ENCODE peak calls at places on chromosome 13, in four cellular contexts. Z is PC-9, B is fibroblast of mammary gland, U is fibroblast of lung. A is an unnamed sample.

GRCh38 chr13:80840313-80840976 is 499.5 kb upstream of the SPRY2 start:
- DNase-seq in B (peak; percentile 99), U (peak; percentile 68), Z (no peak), A (peak; percentile 1)

GRCh38 chr13:41588899-41589298 is 131.5 kb downstream of the RGCC start:
- DNase-seq in U (peak; percentile 94), B (peak; percentile 98), Z (peak; percentile 85), A (peak; percentile 89)

GRCh38 chr13:77574076-77574475 is 38.6 kb downstream of the SCEL start:
- DNase-seq in Z (no peak), B (no peak), U (no peak), A (no peak)

GRCh38 chr13:74026753-74027152 is 107.5 kb downstream of the KLF12 start:
- DNase-seq in Z (no peak), B (no peak), U (no peak), A (peak; percentile 56)

GRCh38 chr13:110291286-110291685 is 15.7 kb downstream of the COL4A1 start:
- DNase-seq in B (no peak), Z (no peak), U (no peak), A (no peak)

GRCh38 chr13:95679722-95680121 is 2.8 kb downstream of the DNAJC3 start:
- DNase-seq in B (no peak), U (no peak), Z (no peak), A (no peak)

GRCh38 chr13:27427663-27428062 is 3.2 kb downstream of the GTF3A start:
- DNase-seq in U (no peak), B (no peak), Z (no peak), A (no peak)

GRCh38 chr13:88656751-88657150 is 985.6 kb downstream of the SLITRK5 start:
- DNase-seq in U (no peak), B (no peak), Z (no peak), A (peak; percentile 61)

GRCh38 chr13:97878421-97879375 is 74.8 kb upstream of the IPO5 start:
- DNase-seq in U (no peak), B (no peak), Z (no peak), A (no peak)

GRCh38 chr13:66492479-66492878 is 737.7 kb downstream of the PCDH9 start:
- DNase-seq in Z (no peak), U (no peak), B (no peak), A (peak; percentile 55)
- H3K4me3 ChIP-seq in Z (no peak overlapping the region), U (no peak overlapping the region), B (no peak overlapping the region), A (no peak overlapping the region)

DNA sequence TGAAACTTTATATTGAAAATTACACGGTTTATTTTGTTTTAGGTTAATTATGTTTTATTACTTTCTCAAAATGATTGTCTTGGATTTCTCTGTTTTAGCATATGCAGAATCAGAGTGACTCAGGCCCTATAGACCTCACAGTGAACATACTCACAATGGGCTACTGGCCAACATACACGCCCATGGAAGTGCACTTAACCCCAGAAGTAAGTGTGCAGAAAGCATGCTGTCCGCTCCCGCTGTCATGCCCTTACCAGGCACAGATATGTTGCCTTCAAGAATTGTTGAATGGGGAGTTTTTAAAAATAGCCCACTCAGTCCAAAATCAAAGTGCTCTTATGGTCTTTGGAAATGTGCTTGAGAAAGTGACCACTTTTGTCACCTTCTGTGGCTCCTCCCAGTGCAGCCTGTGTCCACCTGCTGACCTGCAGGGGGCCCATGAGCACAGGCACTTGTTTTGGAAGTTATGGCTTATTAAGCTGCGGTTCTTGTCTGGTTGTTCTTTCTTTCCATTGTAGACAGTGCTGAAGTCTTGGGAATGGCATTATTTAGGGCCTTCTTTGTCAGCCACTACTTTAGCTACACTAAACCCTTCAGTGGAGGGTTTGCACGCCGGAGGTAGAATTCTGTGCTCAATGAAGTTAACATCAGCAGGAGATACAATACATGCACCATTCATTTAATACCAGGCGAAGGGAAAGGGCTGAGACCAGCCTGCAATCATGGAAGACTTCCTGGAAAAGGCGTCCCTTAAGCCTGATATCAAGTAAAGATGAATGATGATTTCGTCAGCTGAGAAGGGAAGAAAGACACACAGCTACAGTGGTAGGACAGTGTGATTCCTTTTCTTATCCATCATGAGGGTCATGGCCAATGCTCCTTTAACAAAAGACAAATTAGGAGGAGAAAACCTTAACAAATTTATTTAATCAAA is 36.7 kb downstream of the CUL4A start:
- DNase-seq in Z (no peak), U (peak; percentile 7), B (peak; percentile 10), A (peak; percentile 19)
- TF ChIP-seq CTCF in Z (peak; percentile 53), U (peak; percentile 9), B (peak; percentile 27), A (peak; percentile 42)

GRCh38 chr13:49329831-49330545 is 82.3 kb downstream of the CDADC1 start:
- DNase-seq in U (no peak), B (no peak), Z (no peak), A (no peak)
- H3K4me3 ChIP-seq in U (no peak overlapping the region), B (no peak overlapping the region), Z (no peak overlapping the region), A (no peak overlapping the region)

DNA sequence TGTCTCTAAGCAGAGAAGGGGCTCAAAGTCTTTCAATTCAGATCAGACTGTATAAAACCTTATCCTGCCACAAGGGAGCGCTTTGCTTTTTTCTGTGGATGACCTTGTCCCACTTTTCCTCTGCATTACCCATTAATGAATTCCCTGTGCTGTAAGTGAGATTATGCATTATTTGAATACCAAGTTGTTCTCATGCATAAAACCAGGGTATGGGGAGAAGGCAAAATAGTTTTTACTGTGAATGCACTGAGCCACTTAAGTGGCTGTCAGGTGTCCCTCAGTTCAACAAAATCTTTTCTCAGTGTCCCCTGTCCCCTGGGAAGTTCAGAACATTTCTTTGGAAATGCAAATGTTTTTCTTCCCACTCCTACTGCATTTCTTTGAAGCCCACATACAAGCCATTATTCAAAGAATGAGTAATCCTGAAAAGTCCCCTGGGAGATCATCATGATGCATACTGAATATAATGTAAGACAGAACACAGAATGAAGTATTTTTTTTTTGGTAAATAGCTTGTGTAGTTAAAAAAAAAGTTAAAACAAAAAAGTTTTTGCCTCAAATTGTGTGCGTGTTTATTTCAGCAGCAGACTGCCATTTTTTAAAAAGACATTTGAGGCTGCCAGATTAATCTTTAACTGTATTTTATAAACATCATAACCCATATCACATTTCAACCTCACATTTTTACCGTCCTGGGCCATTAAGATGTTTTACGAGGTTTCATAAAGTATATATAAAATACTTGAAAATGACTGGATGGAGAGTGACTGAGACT is 506.7 kb upstream of the PCDH9 start:
- DNase-seq in Z (no peak), B (peak; percentile 92), U (peak; percentile 90), A (peak; percentile 41)
- TF ChIP-seq CTCF in Z (no peak), B (peak; percentile 46), U (no peak), A (peak; percentile 57)

GRCh38 chr13:24149306-24150032 is 11.1 kb upstream of the SPATA13 start:
- DNase-seq in Z (no peak), B (peak; percentile 66), U (peak; percentile 56), A (no peak)
- H3K4me3 ChIP-seq in Z (peak overlapping the region; percentile 28), B (no peak overlapping the region), U (no peak overlapping the region), A (no peak overlapping the region)

A was measured in epithelial cell of esophagus.